ENCODE peak calls at places on chromosomes 6 and 20, in four cellular contexts. I is esophagus squamous epithelium, N is mucosa of descending colon, Y is right cardiac atrium. D is an unnamed sample. For H3K4me1, the result is how much of the 10 kb centered on the place peaks cover.

GRCh38 chr6:124066995-124067552 is 263.4 kb downstream of the NKAIN2 start:
- DNase-seq in N (no peak), I (no peak), Y (no peak), D (no peak)

GRCh38 chr6:170162011-170162770 is 128.7 kb downstream of the DLL1 start:
- DNase-seq in Y (no peak), I (no peak), N (no peak), D (no peak)

GRCh38 chr20:46119547-46119946 is 1.4 kb downstream of the CD40 start:
- DNase-seq in Y (no peak), I (no peak), N (no peak), D (no peak)

GRCh38 chr6:37202788-37203491 is 33.0 kb downstream of the PIM1 start:
- DNase-seq in I (no peak), N (no peak), Y (no peak), D (no peak)

GRCh38 chr20:57465943-57466342 is 59.0 kb downstream of the CTCFL start:
- DNase-seq in N (no peak), I (no peak), Y (no peak), D (no peak)

GRCh38 chr20:11891081-11891826 is 26.4 kb upstream of the BTBD3 start:
- DNase-seq in Y (peak), N (peak), I (no peak), D (peak)

GRCh38 chr6:161631676-161632194 is 357.9 kb upstream of the AGPAT4 start:
- DNase-seq in I (no peak), N (no peak), Y (no peak), D (no peak)

GRCh38 chr20:43458422-43458924 is 777 bp downstream of the SRSF6 start:
- DNase-seq in I (no peak), Y (no peak), N (no peak), D (no peak)

GRCh38 chr20:25081730-25082497 is at the start of gene VSX1:
- DNase-seq in N (no peak), I (no peak), Y (no peak), D (no peak)

GRCh38 chr6:33428891-33429744 is 9.3 kb downstream of the SYNGAP1 start:
- DNase-seq in I (no peak), Y (no peak), N (no peak), D (no peak)

GRCh38 chr6:33426590-33427563 is 7.0 kb downstream of the SYNGAP1 start:
- DNase-seq in I (no peak), Y (no peak), N (no peak), D (no peak)

GRCh38 chr6:33425668-33426577 is 6.1 kb downstream of the SYNGAP1 start:
- DNase-seq in N (peak), I (no peak), Y (peak), D (peak)

GRCh38 chr6:33428219-33428890 is 8.5 kb downstream of the SYNGAP1 start:
- DNase-seq in N (peak), I (no peak), Y (no peak), D (no peak)

DNA sequence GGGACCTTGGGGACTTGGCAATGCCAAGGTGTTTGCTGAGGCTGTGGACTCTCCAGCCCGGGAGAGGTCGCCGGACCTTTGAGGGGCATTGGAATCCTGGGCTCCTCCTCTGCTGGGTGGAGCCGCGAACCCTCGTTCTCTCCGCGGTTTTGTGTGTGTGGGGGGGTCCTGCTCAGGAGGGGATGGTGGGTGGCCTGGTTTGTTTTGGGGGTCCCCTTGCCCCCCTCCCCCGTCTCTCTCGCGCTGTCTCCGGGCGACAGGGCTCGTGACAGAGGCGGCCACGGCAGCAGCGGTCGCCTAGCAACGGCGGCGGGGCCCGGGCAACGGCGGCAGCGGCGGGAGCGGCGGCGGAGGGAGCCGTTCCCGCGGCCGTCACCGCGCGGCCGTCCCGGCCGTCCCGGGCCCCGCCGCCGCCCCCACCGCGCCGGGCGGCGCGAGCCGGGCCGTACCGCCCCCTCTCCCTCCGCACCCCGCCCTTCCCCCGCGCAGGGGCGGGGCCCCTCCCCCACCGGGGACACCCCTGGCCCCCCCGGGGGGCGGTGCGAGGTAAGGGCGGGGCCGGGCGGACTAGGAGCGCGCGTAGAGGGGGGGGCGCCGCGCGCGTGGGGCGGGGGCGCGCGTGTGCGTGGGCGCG is 7.8 kb downstream of the SYNGAP1 start:
- DNase-seq in Y (peak), N (peak), I (no peak), D (peak)
- H3K4me1 ChIP-seq in Y (under half), N (under half), I (under half), D (half or more)

DNA sequence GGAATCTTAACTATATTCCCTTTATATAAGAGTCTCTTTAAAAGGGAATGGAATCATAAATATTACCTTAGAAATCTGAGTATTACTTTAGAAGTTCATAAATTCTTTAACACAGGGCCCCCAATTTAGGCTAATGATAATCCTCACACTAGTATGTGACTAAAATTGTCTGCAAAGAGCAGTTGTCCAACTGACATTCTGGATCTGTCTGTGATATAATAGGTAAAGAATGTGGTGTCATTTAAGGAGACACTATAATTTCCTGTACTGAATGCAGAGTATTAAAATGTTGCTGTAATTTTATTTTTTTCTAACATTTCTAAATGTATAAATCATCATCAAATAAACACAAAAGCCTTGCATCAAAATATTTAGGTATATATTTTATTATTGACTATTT is 128.5 kb upstream of the DST start:
- DNase-seq in I (no peak), Y (no peak), N (no peak), D (no peak)
- H3K4me1 ChIP-seq in I (under half), Y (under half), N (under half), D (under half)

GRCh38 chr6:866316-866715 is 173.4 kb upstream of the EXOC2 start:
- DNase-seq in I (no peak), N (no peak), Y (no peak), D (no peak)
- H3K4me1 ChIP-seq in I (under half), N (under half), Y (under half), D (under half)

DNA sequence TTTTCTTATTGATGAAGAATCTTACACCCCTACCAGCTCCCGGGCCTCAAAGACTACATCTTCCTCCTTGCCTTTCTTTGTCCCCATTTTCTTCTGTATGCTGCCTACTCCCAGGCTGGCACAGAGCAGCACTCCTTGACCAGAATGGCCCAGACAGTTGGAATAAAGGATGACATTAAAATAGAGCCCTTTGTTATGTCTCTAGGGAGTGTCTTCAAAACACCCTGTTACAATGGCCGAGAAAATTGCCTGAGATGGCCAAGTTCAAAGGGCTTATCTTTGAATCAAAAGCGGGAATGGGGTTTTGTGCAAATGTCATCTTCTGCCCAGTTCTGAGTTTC is 79.0 kb upstream of the TBC1D7 start:
- DNase-seq in N (no peak), I (no peak), Y (no peak), D (peak)
- H3K4me1 ChIP-seq in N (under half), I (under half), Y (under half), D (under half)

DNA sequence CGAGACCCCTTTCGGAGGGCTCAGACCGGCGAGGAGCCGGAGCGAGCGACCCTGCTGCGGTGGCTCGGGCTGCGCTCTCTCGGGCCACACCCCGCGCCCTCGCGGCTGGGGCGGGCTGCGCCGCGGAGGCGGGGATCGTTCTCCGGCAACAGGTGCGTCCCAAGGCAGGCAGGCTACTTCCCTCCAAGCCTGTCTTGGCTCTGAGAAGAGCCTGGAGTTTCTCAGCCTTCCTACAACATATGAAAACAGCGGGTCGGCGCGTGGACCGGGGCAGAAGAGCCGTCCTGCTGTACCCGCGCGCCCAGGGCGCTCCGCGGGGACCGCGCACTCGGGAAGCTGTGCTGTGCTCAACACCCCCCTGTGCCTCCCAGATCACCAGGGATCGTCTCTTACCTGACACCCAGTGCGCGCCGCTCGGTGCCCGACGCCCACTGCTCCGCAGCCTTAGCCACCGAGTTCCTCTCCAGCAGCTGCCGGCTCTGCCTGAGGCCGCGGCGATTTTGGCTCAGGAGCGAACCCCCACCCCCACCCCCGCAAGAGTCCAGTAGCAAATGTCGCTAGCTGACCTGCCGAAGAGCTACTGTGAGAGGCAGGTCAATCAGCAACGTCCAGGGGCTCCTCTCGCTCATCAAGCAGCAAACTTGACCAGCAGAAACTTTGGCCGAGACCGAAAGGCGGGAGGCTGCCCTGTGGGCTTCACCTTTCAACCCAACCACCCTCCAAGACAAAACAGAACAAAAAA is 3.7 kb upstream of the OLIG3 start:
- DNase-seq in N (no peak), Y (no peak), I (no peak), D (no peak)
- H3K4me1 ChIP-seq in N (under half), Y (under half), I (under half), D (under half)

GRCh38 chr20:840503-840857 is 7.0 kb downstream of the FAM110A start:
- DNase-seq in Y (no peak), I (no peak), N (no peak), D (no peak)

GRCh38 chr20:843908-844307 is 10.4 kb downstream of the FAM110A start:
- DNase-seq in N (peak), I (no peak), Y (no peak), D (no peak)

GRCh38 chr20:840858-841567 is 7.5 kb downstream of the FAM110A start:
- DNase-seq in N (peak), I (no peak), Y (no peak), D (no peak)

GRCh38 chr20:841568-842546 is 8.3 kb downstream of the FAM110A start:
- DNase-seq in Y (no peak), N (peak), I (no peak), D (no peak)

DNA sequence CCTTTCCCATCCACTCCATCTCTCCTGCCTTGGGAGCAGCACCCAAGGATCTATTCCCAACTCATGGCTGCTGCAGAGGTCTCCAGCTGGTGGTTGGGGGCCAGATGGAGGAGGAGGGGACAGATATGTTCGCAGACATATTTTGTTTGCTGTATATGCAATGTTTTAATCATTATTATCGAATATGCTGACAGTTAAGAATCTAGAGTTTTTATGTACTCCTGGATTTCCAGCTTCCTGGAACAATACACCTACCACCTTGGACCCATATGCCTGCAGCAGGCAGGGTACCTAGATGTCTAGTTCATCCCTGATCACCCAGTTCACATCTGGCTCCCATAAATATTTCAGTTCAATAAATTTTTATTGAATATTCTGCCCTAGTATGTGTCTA is 9.0 kb downstream of the FAM110A start:
- DNase-seq in N (no peak), I (no peak), Y (no peak), D (no peak)
- H3K4me1 ChIP-seq in N (under half), I (half or more), Y (under half), D (under half)

GRCh38 chr20:51427625-51428291 is 114.8 kb downstream of the NFATC2 start:
- DNase-seq in Y (no peak), I (no peak), N (no peak), D (no peak)
- H3K4me1 ChIP-seq in Y (under half), I (under half), N (under half), D (under half)